ENCODE peak calls at places on chromosome 22, in ten cellular contexts. One of them, this sample, is unnamed.
A peak's percentile ranks its signal among the peaks of the same experiment; 100 is the strongest.

GRCh38 chr22:31244044-31244942 is 32.2 kb downstream of the LIMK2 start:
- DNase-seq in neuronal stem cell: no peak
- DNase-seq in Jurkat, Clone E6-1: no peak
- DNase-seq in activated CD8-positive, alpha-beta memory T cell treated with anti-CD3 and anti-CD28 coated beads, Interleukin-2, amount 50 U/mL, for 4 hours: no peak
- DNase-seq in germinal center: no peak
- DNase-seq in T-helper 2 cell: no peak
- DNase-seq in Calu3: peak; percentile 63
- DNase-seq in progenitor cell of endocrine pancreas: no peak
- DNase-seq in HTR-8/SVneo: peak; percentile 69
- DNase-seq in hepatocyte: peak; percentile 63
- DNase-seq in this sample: no peak

GRCh38 chr22:43706558-43707328 is 105.4 kb downstream of the EFCAB6 start:
- DNase-seq in activated CD8-positive, alpha-beta memory T cell treated with anti-CD3 and anti-CD28 coated beads, Interleukin-2, amount 50 U/mL, for 4 hours: no peak
- DNase-seq in T-helper 2 cell: no peak
- DNase-seq in progenitor cell of endocrine pancreas: no peak
- DNase-seq in hepatocyte: no peak
- DNase-seq in Calu3: no peak
- DNase-seq in germinal center: no peak
- DNase-seq in Jurkat, Clone E6-1: no peak
- DNase-seq in neuronal stem cell: no peak
- DNase-seq in HTR-8/SVneo: no peak
- DNase-seq in this sample: no peak

GRCh38 chr22:35345808-35346505 is 34.9 kb upstream of the HMOX1 start:
- DNase-seq in neuronal stem cell: no peak
- DNase-seq in HTR-8/SVneo: no peak
- DNase-seq in hepatocyte: no peak
- DNase-seq in Calu3: no peak
- DNase-seq in progenitor cell of endocrine pancreas: no peak
- DNase-seq in germinal center: no peak
- DNase-seq in activated CD8-positive, alpha-beta memory T cell treated with anti-CD3 and anti-CD28 coated beads, Interleukin-2, amount 50 U/mL, for 4 hours: no peak
- DNase-seq in Jurkat, Clone E6-1: no peak
- DNase-seq in T-helper 2 cell: no peak
- DNase-seq in this sample: no peak

GRCh38 chr22:43567691-43568308 is 156.0 kb downstream of the MPPED1 start:
- DNase-seq in Calu3: no peak
- DNase-seq in hepatocyte: no peak
- DNase-seq in Jurkat, Clone E6-1: no peak
- DNase-seq in T-helper 2 cell: no peak
- DNase-seq in germinal center: no peak
- DNase-seq in activated CD8-positive, alpha-beta memory T cell treated with anti-CD3 and anti-CD28 coated beads, Interleukin-2, amount 50 U/mL, for 4 hours: no peak
- DNase-seq in HTR-8/SVneo: no peak
- DNase-seq in neuronal stem cell: no peak
- DNase-seq in progenitor cell of endocrine pancreas: no peak
- DNase-seq in this sample: no peak

GRCh38 chr22:19149047-19149883 is 827 bp downstream of the GSC2 start:
- DNase-seq in germinal center: peak; percentile 40
- DNase-seq in HTR-8/SVneo: no peak
- DNase-seq in Jurkat, Clone E6-1: no peak
- DNase-seq in T-helper 2 cell: peak; percentile 79
- DNase-seq in activated CD8-positive, alpha-beta memory T cell treated with anti-CD3 and anti-CD28 coated beads, Interleukin-2, amount 50 U/mL, for 4 hours: no peak
- DNase-seq in neuronal stem cell: no peak
- DNase-seq in Calu3: no peak
- DNase-seq in progenitor cell of endocrine pancreas: no peak
- DNase-seq in hepatocyte: no peak
- DNase-seq in this sample: peak; percentile 43

GRCh38 chr22:45574069-45574703 is 71.5 kb downstream of the FBLN1 start:
- DNase-seq in T-helper 2 cell: no peak
- DNase-seq in germinal center: no peak
- DNase-seq in hepatocyte: peak; percentile 5
- DNase-seq in progenitor cell of endocrine pancreas: no peak
- DNase-seq in activated CD8-positive, alpha-beta memory T cell treated with anti-CD3 and anti-CD28 coated beads, Interleukin-2, amount 50 U/mL, for 4 hours: no peak
- DNase-seq in neuronal stem cell: no peak
- DNase-seq in Calu3: no peak
- DNase-seq in HTR-8/SVneo: no peak
- DNase-seq in Jurkat, Clone E6-1: no peak
- DNase-seq in this sample: no peak

GRCh38 chr22:21657361-21658118 is 8.3 kb upstream of the PPIL2 start:
- DNase-seq in HTR-8/SVneo: peak; percentile 73
- DNase-seq in activated CD8-positive, alpha-beta memory T cell treated with anti-CD3 and anti-CD28 coated beads, Interleukin-2, amount 50 U/mL, for 4 hours: peak; percentile 76
- DNase-seq in germinal center: peak; percentile 94
- DNase-seq in hepatocyte: peak; percentile 87
- DNase-seq in T-helper 2 cell: peak; percentile 83
- DNase-seq in Jurkat, Clone E6-1: peak; percentile 75
- DNase-seq in progenitor cell of endocrine pancreas: peak; percentile 75
- DNase-seq in neuronal stem cell: peak; percentile 87
- DNase-seq in Calu3: peak; percentile 91
- DNase-seq in this sample: peak; percentile 78

GRCh38 chr22:47215851-47216250 is 453.4 kb downstream of the TBC1D22A start:
- DNase-seq in T-helper 2 cell: no peak
- DNase-seq in Calu3: no peak
- DNase-seq in Jurkat, Clone E6-1: no peak
- DNase-seq in hepatocyte: no peak
- DNase-seq in neuronal stem cell: no peak
- DNase-seq in germinal center: no peak
- DNase-seq in activated CD8-positive, alpha-beta memory T cell treated with anti-CD3 and anti-CD28 coated beads, Interleukin-2, amount 50 U/mL, for 4 hours: no peak
- DNase-seq in HTR-8/SVneo: no peak
- DNase-seq in progenitor cell of endocrine pancreas: peak; percentile 2
- DNase-seq in this sample: no peak

GRCh38 chr22:40325315-40325714 is 21.0 kb upstream of the ADSL start:
- DNase-seq in HTR-8/SVneo: no peak
- DNase-seq in Jurkat, Clone E6-1: peak; percentile 61
- DNase-seq in Calu3: no peak
- DNase-seq in T-helper 2 cell: peak; percentile 90
- DNase-seq in progenitor cell of endocrine pancreas: no peak
- DNase-seq in hepatocyte: no peak
- DNase-seq in neuronal stem cell: no peak
- DNase-seq in germinal center: no peak
- DNase-seq in activated CD8-positive, alpha-beta memory T cell treated with anti-CD3 and anti-CD28 coated beads, Interleukin-2, amount 50 U/mL, for 4 hours: peak; percentile 74
- DNase-seq in this sample: no peak

GRCh38 chr22:31635638-31636306 is 26.2 kb downstream of the PISD start:
- DNase-seq in Calu3: no peak
- DNase-seq in HTR-8/SVneo: no peak
- DNase-seq in T-helper 2 cell: no peak
- DNase-seq in Jurkat, Clone E6-1: no peak
- DNase-seq in progenitor cell of endocrine pancreas: no peak
- DNase-seq in activated CD8-positive, alpha-beta memory T cell treated with anti-CD3 and anti-CD28 coated beads, Interleukin-2, amount 50 U/mL, for 4 hours: no peak
- DNase-seq in germinal center: no peak
- DNase-seq in hepatocyte: peak; percentile 8
- DNase-seq in neuronal stem cell: no peak
- DNase-seq in this sample: no peak

GRCh38 chr22:35378547-35379078 is 2.3 kb upstream of the HMOX1 start:
- DNase-seq in Calu3: no peak
- DNase-seq in germinal center: no peak
- DNase-seq in neuronal stem cell: no peak
- DNase-seq in T-helper 2 cell: no peak
- DNase-seq in activated CD8-positive, alpha-beta memory T cell treated with anti-CD3 and anti-CD28 coated beads, Interleukin-2, amount 50 U/mL, for 4 hours: no peak
- DNase-seq in hepatocyte: no peak
- DNase-seq in Jurkat, Clone E6-1: no peak
- DNase-seq in HTR-8/SVneo: no peak
- DNase-seq in progenitor cell of endocrine pancreas: no peak
- DNase-seq in this sample: no peak